ENCODE peak calls at places on chromosome 11, in nine cellular contexts. One of them, this sample, is unnamed.

GRCh38 chr11:47667135-47667534 is 24.8 kb upstream of the MTCH2 start:
- DNase-seq in PC-3: no peak
- DNase-seq in HCT116: no peak
- DNase-seq in fibroblast of lung: peak
- DNase-seq in fibroblast of mammary gland: no peak
- DNase-seq in fibroblast of pulmonary artery: peak
- DNase-seq in cardiac fibroblast: no peak
- DNase-seq in heart right ventricle: no peak
- DNase-seq in bronchial epithelial cell: no peak
- DNase-seq in this sample: no peak

GRCh38 chr11:64729851-64730382 is 6.9 kb upstream of the NRXN2 start:
- DNase-seq in PC-3: peak
- DNase-seq in HCT116: no peak
- DNase-seq in fibroblast of lung: no peak
- DNase-seq in fibroblast of mammary gland: no peak
- DNase-seq in fibroblast of pulmonary artery: no peak
- DNase-seq in cardiac fibroblast: no peak
- DNase-seq in heart right ventricle: no peak
- DNase-seq in bronchial epithelial cell: no peak
- DNase-seq in this sample: peak

GRCh38 chr11:45919276-45919675 is 1.6 kb upstream of the PEX16 start:
- DNase-seq in PC-3: no peak
- DNase-seq in HCT116: no peak
- DNase-seq in fibroblast of lung: no peak
- DNase-seq in fibroblast of mammary gland: no peak
- DNase-seq in fibroblast of pulmonary artery: no peak
- DNase-seq in cardiac fibroblast: no peak
- DNase-seq in heart right ventricle: no peak
- DNase-seq in bronchial epithelial cell: no peak
- DNase-seq in this sample: no peak

GRCh38 chr11:8720376-8720775 is 37.8 kb downstream of the RPL27A start:
- DNase-seq in PC-3: peak
- DNase-seq in HCT116: no peak
- DNase-seq in fibroblast of lung: no peak
- DNase-seq in fibroblast of mammary gland: no peak
- DNase-seq in fibroblast of pulmonary artery: no peak
- DNase-seq in cardiac fibroblast: no peak
- DNase-seq in heart right ventricle: no peak
- DNase-seq in bronchial epithelial cell: no peak
- DNase-seq in this sample: no peak

GRCh38 chr11:110362916-110363574 is 66.6 kb upstream of the RDX start:
- DNase-seq in PC-3: peak
- DNase-seq in HCT116: peak
- DNase-seq in fibroblast of lung: peak
- DNase-seq in fibroblast of mammary gland: no peak
- DNase-seq in fibroblast of pulmonary artery: peak
- DNase-seq in cardiac fibroblast: peak
- DNase-seq in heart right ventricle: no peak
- DNase-seq in bronchial epithelial cell: no peak
- DNase-seq in this sample: no peak

GRCh38 chr11:19848219-19848618 is 135.6 kb downstream of the NAV2 start:
- DNase-seq in PC-3: no peak
- DNase-seq in HCT116: no peak
- DNase-seq in fibroblast of lung: no peak
- DNase-seq in fibroblast of mammary gland: no peak
- DNase-seq in fibroblast of pulmonary artery: no peak
- DNase-seq in cardiac fibroblast: no peak
- DNase-seq in heart right ventricle: no peak
- DNase-seq in bronchial epithelial cell: no peak
- DNase-seq in this sample: no peak

GRCh38 chr11:89015614-89016013 is 50.2 kb downstream of the GRM5 start:
- DNase-seq in PC-3: no peak
- DNase-seq in HCT116: no peak
- DNase-seq in fibroblast of lung: no peak
- DNase-seq in fibroblast of mammary gland: no peak
- DNase-seq in fibroblast of pulmonary artery: no peak
- DNase-seq in cardiac fibroblast: no peak
- DNase-seq in heart right ventricle: no peak
- DNase-seq in bronchial epithelial cell: no peak
- DNase-seq in this sample: no peak

GRCh38 chr11:28133146-28133545 is 25.0 kb downstream of the METTL15 start:
- DNase-seq in PC-3: no peak
- DNase-seq in HCT116: no peak
- DNase-seq in fibroblast of lung: peak
- DNase-seq in fibroblast of mammary gland: peak
- DNase-seq in fibroblast of pulmonary artery: peak
- DNase-seq in cardiac fibroblast: no peak
- DNase-seq in heart right ventricle: no peak
- DNase-seq in bronchial epithelial cell: no peak
- DNase-seq in this sample: peak

GRCh38 chr11:8624698-8625097 is 30.7 kb upstream of the STK33 start:
- DNase-seq in PC-3: no peak
- DNase-seq in HCT116: no peak
- DNase-seq in fibroblast of lung: no peak
- DNase-seq in fibroblast of mammary gland: no peak
- DNase-seq in fibroblast of pulmonary artery: no peak
- DNase-seq in cardiac fibroblast: no peak
- DNase-seq in heart right ventricle: peak
- DNase-seq in bronchial epithelial cell: no peak
- DNase-seq in this sample: no peak

GRCh38 chr11:86214710-86215109 is 29.8 kb upstream of the EED start:
- DNase-seq in PC-3: peak
- DNase-seq in HCT116: no peak
- DNase-seq in fibroblast of lung: no peak
- DNase-seq in fibroblast of mammary gland: no peak
- DNase-seq in fibroblast of pulmonary artery: no peak
- DNase-seq in cardiac fibroblast: no peak
- DNase-seq in heart right ventricle: no peak
- DNase-seq in bronchial epithelial cell: peak
- DNase-seq in this sample: no peak

GRCh38 chr11:126655807-126656128 is 300.3 kb downstream of the ST3GAL4 start:
- DNase-seq in PC-3: peak
- DNase-seq in HCT116: no peak
- DNase-seq in fibroblast of lung: no peak
- DNase-seq in fibroblast of mammary gland: peak
- DNase-seq in fibroblast of pulmonary artery: no peak
- DNase-seq in cardiac fibroblast: peak
- DNase-seq in heart right ventricle: no peak
- DNase-seq in bronchial epithelial cell: peak
- DNase-seq in this sample: peak

GRCh38 chr11:94224078-94224477 is 80.3 kb upstream of the IZUMO1R start:
- DNase-seq in PC-3: no peak
- DNase-seq in HCT116: no peak
- DNase-seq in fibroblast of lung: peak
- DNase-seq in fibroblast of mammary gland: peak
- DNase-seq in fibroblast of pulmonary artery: no peak
- DNase-seq in cardiac fibroblast: no peak
- DNase-seq in heart right ventricle: no peak
- DNase-seq in bronchial epithelial cell: peak
- DNase-seq in this sample: no peak

GRCh38 chr11:78949976-78950690 is 375.5 kb upstream of the NARS2 start:
- DNase-seq in PC-3: no peak
- DNase-seq in HCT116: no peak
- DNase-seq in fibroblast of lung: no peak
- DNase-seq in fibroblast of mammary gland: no peak
- DNase-seq in fibroblast of pulmonary artery: no peak
- DNase-seq in cardiac fibroblast: no peak
- DNase-seq in heart right ventricle: no peak
- DNase-seq in bronchial epithelial cell: no peak
- DNase-seq in this sample: no peak

GRCh38 chr11:57424802-57425564 is 1.9 kb downstream of the SLC43A3 start:
- DNase-seq in PC-3: peak
- DNase-seq in HCT116: no peak
- DNase-seq in fibroblast of lung: peak
- DNase-seq in fibroblast of mammary gland: peak
- DNase-seq in fibroblast of pulmonary artery: peak
- DNase-seq in cardiac fibroblast: peak
- DNase-seq in heart right ventricle: peak
- DNase-seq in bronchial epithelial cell: peak
- DNase-seq in this sample: peak

GRCh38 chr11:40328890-40329617 is 1130.4 kb downstream of the LRRC4C start:
- DNase-seq in PC-3: peak
- DNase-seq in HCT116: no peak
- DNase-seq in fibroblast of lung: peak
- DNase-seq in fibroblast of mammary gland: peak
- DNase-seq in fibroblast of pulmonary artery: peak
- DNase-seq in cardiac fibroblast: peak
- DNase-seq in heart right ventricle: peak
- DNase-seq in bronchial epithelial cell: peak
- DNase-seq in this sample: peak

GRCh38 chr11:122232985-122233384 is 117.0 kb upstream of the BLID start:
- DNase-seq in PC-3: peak
- DNase-seq in HCT116: no peak
- DNase-seq in fibroblast of lung: no peak
- DNase-seq in fibroblast of mammary gland: no peak
- DNase-seq in fibroblast of pulmonary artery: no peak
- DNase-seq in cardiac fibroblast: no peak
- DNase-seq in heart right ventricle: no peak
- DNase-seq in bronchial epithelial cell: no peak
- DNase-seq in this sample: no peak

GRCh38 chr11:75572744-75573143 is 10.7 kb downstream of the SERPINH1 start:
- DNase-seq in PC-3: no peak
- DNase-seq in HCT116: no peak
- DNase-seq in fibroblast of lung: no peak
- DNase-seq in fibroblast of mammary gland: no peak
- DNase-seq in fibroblast of pulmonary artery: no peak
- DNase-seq in cardiac fibroblast: no peak
- DNase-seq in heart right ventricle: no peak
- DNase-seq in bronchial epithelial cell: no peak
- DNase-seq in this sample: no peak

GRCh38 chr11:32852142-32852541 is 22.4 kb downstream of the PRRG4 start:
- DNase-seq in PC-3: peak
- DNase-seq in HCT116: no peak
- DNase-seq in fibroblast of lung: peak
- DNase-seq in fibroblast of mammary gland: peak
- DNase-seq in fibroblast of pulmonary artery: peak
- DNase-seq in cardiac fibroblast: peak
- DNase-seq in heart right ventricle: no peak
- DNase-seq in bronchial epithelial cell: peak
- DNase-seq in this sample: peak

GRCh38 chr11:65077466-65077865 is 6.4 kb downstream of the CDCA5 start:
- DNase-seq in PC-3: peak
- DNase-seq in HCT116: no peak
- DNase-seq in fibroblast of lung: no peak
- DNase-seq in fibroblast of mammary gland: peak
- DNase-seq in fibroblast of pulmonary artery: no peak
- DNase-seq in cardiac fibroblast: no peak
- DNase-seq in heart right ventricle: no peak
- DNase-seq in bronchial epithelial cell: no peak
- DNase-seq in this sample: peak

GRCh38 chr11:116416852-116417251 is 355.9 kb downstream of the BUD13 start:
- DNase-seq in PC-3: no peak
- DNase-seq in HCT116: no peak
- DNase-seq in fibroblast of lung: no peak
- DNase-seq in fibroblast of mammary gland: no peak
- DNase-seq in fibroblast of pulmonary artery: no peak
- DNase-seq in cardiac fibroblast: no peak
- DNase-seq in heart right ventricle: no peak
- DNase-seq in bronchial epithelial cell: no peak
- DNase-seq in this sample: no peak

GRCh38 chr11:18280438-18281046 is 14.5 kb downstream of the SAA1 start:
- DNase-seq in PC-3: no peak
- DNase-seq in HCT116: no peak
- DNase-seq in fibroblast of lung: no peak
- DNase-seq in fibroblast of mammary gland: no peak
- DNase-seq in fibroblast of pulmonary artery: no peak
- DNase-seq in cardiac fibroblast: no peak
- DNase-seq in heart right ventricle: no peak
- DNase-seq in bronchial epithelial cell: no peak
- DNase-seq in this sample: no peak

GRCh38 chr11:115301029-115301428 is 203.2 kb downstream of the CADM1 start:
- DNase-seq in PC-3: no peak
- DNase-seq in HCT116: no peak
- DNase-seq in fibroblast of lung: no peak
- DNase-seq in fibroblast of mammary gland: no peak
- DNase-seq in fibroblast of pulmonary artery: no peak
- DNase-seq in cardiac fibroblast: no peak
- DNase-seq in heart right ventricle: no peak
- DNase-seq in bronchial epithelial cell: peak
- DNase-seq in this sample: no peak

GRCh38 chr11:99418927-99419707 is 398.4 kb downstream of the CNTN5 start:
- DNase-seq in PC-3: peak
- DNase-seq in HCT116: no peak
- DNase-seq in fibroblast of lung: no peak
- DNase-seq in fibroblast of mammary gland: no peak
- DNase-seq in fibroblast of pulmonary artery: no peak
- DNase-seq in cardiac fibroblast: no peak
- DNase-seq in heart right ventricle: no peak
- DNase-seq in bronchial epithelial cell: no peak
- DNase-seq in this sample: peak
- H3K4me3 ChIP-seq in PC-3: peak
- H3K4me3 ChIP-seq in HCT116: no peak
- H3K4me3 ChIP-seq in fibroblast of lung: no peak
- H3K4me3 ChIP-seq in fibroblast of mammary gland: no peak
- H3K4me3 ChIP-seq in fibroblast of pulmonary artery: no peak
- H3K4me3 ChIP-seq in cardiac fibroblast: no peak
- H3K4me3 ChIP-seq in heart right ventricle: no peak
- H3K4me3 ChIP-seq in bronchial epithelial cell: no peak
- H3K4me3 ChIP-seq in this sample: no peak

DNA sequence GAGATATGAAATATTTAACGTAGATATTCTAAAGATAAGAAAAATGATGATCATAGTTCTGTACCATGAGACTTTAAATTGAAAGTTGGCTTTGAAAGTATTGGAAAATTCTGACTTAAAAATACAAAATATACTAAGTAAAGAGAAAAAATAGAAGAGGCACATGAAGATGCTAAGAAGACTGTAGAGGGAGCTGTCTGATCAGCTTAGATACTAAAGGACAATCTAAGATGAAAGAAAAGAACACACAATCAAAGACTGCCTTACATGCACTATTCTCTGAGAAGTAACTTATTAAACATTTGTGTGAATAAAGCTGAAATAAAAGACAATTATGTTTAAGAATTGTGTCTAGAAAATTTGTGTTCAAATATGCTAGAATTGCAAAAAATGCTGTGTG is 55.1 kb downstream of the RBMXL2 start:
- DNase-seq in PC-3: peak
- DNase-seq in HCT116: peak
- DNase-seq in fibroblast of lung: peak
- DNase-seq in fibroblast of mammary gland: peak
- DNase-seq in fibroblast of pulmonary artery: peak
- DNase-seq in cardiac fibroblast: peak
- DNase-seq in heart right ventricle: no peak
- DNase-seq in bronchial epithelial cell: peak
- DNase-seq in this sample: peak
- TF ChIP-seq CTCF in PC-3: peak
- TF ChIP-seq CTCF in HCT116: peak
- TF ChIP-seq CTCF in fibroblast of lung: no peak
- TF ChIP-seq CTCF in fibroblast of mammary gland: peak
- TF ChIP-seq CTCF in fibroblast of pulmonary artery: peak
- TF ChIP-seq CTCF in cardiac fibroblast: peak
- TF ChIP-seq CTCF in heart right ventricle: no peak
- TF ChIP-seq CTCF in bronchial epithelial cell: peak
- TF ChIP-seq CTCF in this sample: no peak

GRCh38 chr11:35013514-35014191 is 97.2 kb downstream of the PDHX start:
- DNase-seq in PC-3: no peak
- DNase-seq in HCT116: no peak
- DNase-seq in fibroblast of lung: peak
- DNase-seq in fibroblast of mammary gland: no peak
- DNase-seq in fibroblast of pulmonary artery: peak
- DNase-seq in cardiac fibroblast: peak
- DNase-seq in heart right ventricle: no peak
- DNase-seq in bronchial epithelial cell: no peak
- DNase-seq in this sample: peak
- H3K4me3 ChIP-seq in PC-3: no peak
- H3K4me3 ChIP-seq in HCT116: no peak
- H3K4me3 ChIP-seq in fibroblast of lung: no peak
- H3K4me3 ChIP-seq in fibroblast of mammary gland: no peak
- H3K4me3 ChIP-seq in fibroblast of pulmonary artery: no peak
- H3K4me3 ChIP-seq in cardiac fibroblast: no peak
- H3K4me3 ChIP-seq in heart right ventricle: no peak
- H3K4me3 ChIP-seq in bronchial epithelial cell: no peak
- H3K4me3 ChIP-seq in this sample: no peak

GRCh38 chr11:61035086-61035835 is 63.8 kb downstream of the CD6 start:
- DNase-seq in PC-3: no peak
- DNase-seq in HCT116: no peak
- DNase-seq in fibroblast of lung: no peak
- DNase-seq in fibroblast of mammary gland: no peak
- DNase-seq in fibroblast of pulmonary artery: no peak
- DNase-seq in cardiac fibroblast: no peak
- DNase-seq in heart right ventricle: no peak
- DNase-seq in bronchial epithelial cell: no peak
- DNase-seq in this sample: no peak
- TF ChIP-seq CTCF in PC-3: no peak
- TF ChIP-seq CTCF in HCT116: no peak
- TF ChIP-seq CTCF in fibroblast of lung: no peak
- TF ChIP-seq CTCF in fibroblast of mammary gland: no peak
- TF ChIP-seq CTCF in fibroblast of pulmonary artery: no peak
- TF ChIP-seq CTCF in cardiac fibroblast: no peak
- TF ChIP-seq CTCF in heart right ventricle: no peak
- TF ChIP-seq CTCF in bronchial epithelial cell: no peak
- TF ChIP-seq CTCF in this sample: no peak